ENCODE peak calls at places on chromosomes 5 and 9, in five cellular contexts. B is T-helper 2 cell; O is kidney epithelial cell; L is stimulated activated CD8-positive, alpha-beta memory T cell treated with anti-CD3 and anti-CD28 coated beads, Interleukin-12 subunit alpha, Interleukin-12 subunit beta, amount 100 ng/mL, for 1 hour; F is hypothalamus. R is an unnamed sample.

GRCh38 chr5:64971538-64971937 is 202.8 kb downstream of the CWC27 start:
- DNase-seq in B (no peak), O (no peak), L (no peak), F (no peak), R (no peak)

GRCh38 chr9:34793428-34793827 is 83.5 kb upstream of the CCL21 start:
- DNase-seq in B (no peak), O (no peak), L (no peak), F (no peak), R (no peak)

GRCh38 chr9:135087489-135087791 is at the start of gene OLFM1:
- DNase-seq in B (no peak), O (no peak), L (no peak), F (peak), R (peak)

GRCh38 chr5:53265043-53265442 is 155.5 kb upstream of the MOCS2 start:
- DNase-seq in B (no peak), O (no peak), L (no peak), F (no peak), R (no peak)

GRCh38 chr9:75083188-75083976 is 4.6 kb downstream of the NMRK1 start:
- DNase-seq in B (peak), O (no peak), L (peak), F (peak), R (no peak)

GRCh38 chr9:136354592-136355085 is 8.9 kb downstream of the DNLZ start:
- DNase-seq in B (no peak), O (no peak), L (no peak), F (no peak), R (no peak)

GRCh38 chr5:147628054-147628895 is 118.4 kb upstream of the DPYSL3 start:
- DNase-seq in B (peak), O (peak), L (peak), F (peak), R (peak)

GRCh38 chr9:92564479-92564878 is 28.7 kb upstream of the ECM2 start:
- DNase-seq in B (no peak), O (no peak), L (no peak), F (no peak), R (peak)

GRCh38 chr9:122159925-122160246 is 178 bp downstream of the MORN5 start:
- DNase-seq in B (no peak), O (no peak), L (no peak), F (no peak), R (no peak)

R was measured in non-pigmented ciliary epithelial cell.